ENCODE peak calls at places on chromosomes 5 and 9, in ten cellular contexts. One of them, this sample, is unnamed.

GRCh38 chr5:176775409-176775808 is 35.0 kb upstream of the UNC5A start:
- DNase-seq in lung microvascular endothelial cell: no peak
- DNase-seq in aorta: no peak
- DNase-seq in tibial artery: peak
- DNase-seq in activated CD8-positive, alpha-beta memory T cell treated with anti-CD3 and anti-CD28 coated beads for 24 hours: peak
- DNase-seq in stimulated activated CD4-positive, alpha-beta T cell treated with anti-CD3 and anti-CD28 coated beads, TNF-alpha, amount 100 ng/mL, for 1 hour: no peak
- DNase-seq in HepG2: no peak
- DNase-seq in endothelial cell: no peak
- DNase-seq in activated T-helper 1 cell treated with anti-CD3 and anti-CD28 coated beads, Interleukin-12 subunit alpha, Interleukin-12 subunit beta, Interleukin-2, Interleukin-4 antibody, amounts not matched to agents 30 ng/mL and 10 ng/mL and 1 ng/mL, durations not matched to agents 14 hours and 24 hours and 36 hours: no peak
- DNase-seq in non-pigmented ciliary epithelial cell: no peak
- DNase-seq in this sample: peak

GRCh38 chr5:35921930-35922329 is 16.5 kb downstream of the CAPSL start:
- DNase-seq in activated T-helper 1 cell treated with anti-CD3 and anti-CD28 coated beads, Interleukin-12 subunit alpha, Interleukin-12 subunit beta, Interleukin-2, Interleukin-4 antibody, amounts not matched to agents 30 ng/mL and 10 ng/mL and 1 ng/mL, durations not matched to agents 14 hours and 24 hours and 36 hours: no peak
- DNase-seq in endothelial cell: no peak
- DNase-seq in stimulated activated CD4-positive, alpha-beta T cell treated with anti-CD3 and anti-CD28 coated beads, TNF-alpha, amount 100 ng/mL, for 1 hour: no peak
- DNase-seq in activated CD8-positive, alpha-beta memory T cell treated with anti-CD3 and anti-CD28 coated beads for 24 hours: no peak
- DNase-seq in tibial artery: no peak
- DNase-seq in lung microvascular endothelial cell: no peak
- DNase-seq in HepG2: no peak
- DNase-seq in non-pigmented ciliary epithelial cell: no peak
- DNase-seq in aorta: no peak
- DNase-seq in this sample: no peak

GRCh38 chr5:142295084-142295758 is 29.6 kb downstream of the SPRY4 start:
- DNase-seq in lung microvascular endothelial cell: peak
- DNase-seq in activated T-helper 1 cell treated with anti-CD3 and anti-CD28 coated beads, Interleukin-12 subunit alpha, Interleukin-12 subunit beta, Interleukin-2, Interleukin-4 antibody, amounts not matched to agents 30 ng/mL and 10 ng/mL and 1 ng/mL, durations not matched to agents 14 hours and 24 hours and 36 hours: no peak
- DNase-seq in non-pigmented ciliary epithelial cell: no peak
- DNase-seq in tibial artery: no peak
- DNase-seq in stimulated activated CD4-positive, alpha-beta T cell treated with anti-CD3 and anti-CD28 coated beads, TNF-alpha, amount 100 ng/mL, for 1 hour: no peak
- DNase-seq in HepG2: no peak
- DNase-seq in activated CD8-positive, alpha-beta memory T cell treated with anti-CD3 and anti-CD28 coated beads for 24 hours: no peak
- DNase-seq in endothelial cell: peak
- DNase-seq in aorta: peak
- DNase-seq in this sample: no peak

GRCh38 chr5:113215401-113216060 is 219.3 kb downstream of the TSSK1B start:
- DNase-seq in lung microvascular endothelial cell: no peak
- DNase-seq in aorta: no peak
- DNase-seq in activated CD8-positive, alpha-beta memory T cell treated with anti-CD3 and anti-CD28 coated beads for 24 hours: no peak
- DNase-seq in activated T-helper 1 cell treated with anti-CD3 and anti-CD28 coated beads, Interleukin-12 subunit alpha, Interleukin-12 subunit beta, Interleukin-2, Interleukin-4 antibody, amounts not matched to agents 30 ng/mL and 10 ng/mL and 1 ng/mL, durations not matched to agents 14 hours and 24 hours and 36 hours: no peak
- DNase-seq in endothelial cell: no peak
- DNase-seq in tibial artery: no peak
- DNase-seq in stimulated activated CD4-positive, alpha-beta T cell treated with anti-CD3 and anti-CD28 coated beads, TNF-alpha, amount 100 ng/mL, for 1 hour: no peak
- DNase-seq in HepG2: no peak
- DNase-seq in non-pigmented ciliary epithelial cell: no peak
- DNase-seq in this sample: peak

GRCh38 chr5:53318303-53318702 is 162.1 kb upstream of the FST start:
- DNase-seq in activated CD8-positive, alpha-beta memory T cell treated with anti-CD3 and anti-CD28 coated beads for 24 hours: no peak
- DNase-seq in HepG2: no peak
- DNase-seq in activated T-helper 1 cell treated with anti-CD3 and anti-CD28 coated beads, Interleukin-12 subunit alpha, Interleukin-12 subunit beta, Interleukin-2, Interleukin-4 antibody, amounts not matched to agents 30 ng/mL and 10 ng/mL and 1 ng/mL, durations not matched to agents 14 hours and 24 hours and 36 hours: no peak
- DNase-seq in stimulated activated CD4-positive, alpha-beta T cell treated with anti-CD3 and anti-CD28 coated beads, TNF-alpha, amount 100 ng/mL, for 1 hour: no peak
- DNase-seq in non-pigmented ciliary epithelial cell: no peak
- DNase-seq in endothelial cell: no peak
- DNase-seq in lung microvascular endothelial cell: no peak
- DNase-seq in tibial artery: no peak
- DNase-seq in aorta: no peak
- DNase-seq in this sample: no peak

GRCh38 chr5:80234311-80234948 is 21.4 kb downstream of the SERINC5 start:
- DNase-seq in activated T-helper 1 cell treated with anti-CD3 and anti-CD28 coated beads, Interleukin-12 subunit alpha, Interleukin-12 subunit beta, Interleukin-2, Interleukin-4 antibody, amounts not matched to agents 30 ng/mL and 10 ng/mL and 1 ng/mL, durations not matched to agents 14 hours and 24 hours and 36 hours: no peak
- DNase-seq in aorta: no peak
- DNase-seq in activated CD8-positive, alpha-beta memory T cell treated with anti-CD3 and anti-CD28 coated beads for 24 hours: no peak
- DNase-seq in HepG2: no peak
- DNase-seq in tibial artery: no peak
- DNase-seq in non-pigmented ciliary epithelial cell: no peak
- DNase-seq in stimulated activated CD4-positive, alpha-beta T cell treated with anti-CD3 and anti-CD28 coated beads, TNF-alpha, amount 100 ng/mL, for 1 hour: no peak
- DNase-seq in endothelial cell: no peak
- DNase-seq in lung microvascular endothelial cell: no peak
- DNase-seq in this sample: no peak

GRCh38 chr9:134283111-134283515 is 43.1 kb upstream of the RXRA start:
- DNase-seq in activated T-helper 1 cell treated with anti-CD3 and anti-CD28 coated beads, Interleukin-12 subunit alpha, Interleukin-12 subunit beta, Interleukin-2, Interleukin-4 antibody, amounts not matched to agents 30 ng/mL and 10 ng/mL and 1 ng/mL, durations not matched to agents 14 hours and 24 hours and 36 hours: no peak
- DNase-seq in tibial artery: peak
- DNase-seq in non-pigmented ciliary epithelial cell: no peak
- DNase-seq in aorta: peak
- DNase-seq in HepG2: no peak
- DNase-seq in endothelial cell: no peak
- DNase-seq in stimulated activated CD4-positive, alpha-beta T cell treated with anti-CD3 and anti-CD28 coated beads, TNF-alpha, amount 100 ng/mL, for 1 hour: no peak
- DNase-seq in activated CD8-positive, alpha-beta memory T cell treated with anti-CD3 and anti-CD28 coated beads for 24 hours: no peak
- DNase-seq in lung microvascular endothelial cell: no peak
- DNase-seq in this sample: no peak

GRCh38 chr5:123283537-123283936 is 139.7 kb downstream of the CEP120 start:
- DNase-seq in HepG2: no peak
- DNase-seq in non-pigmented ciliary epithelial cell: no peak
- DNase-seq in activated T-helper 1 cell treated with anti-CD3 and anti-CD28 coated beads, Interleukin-12 subunit alpha, Interleukin-12 subunit beta, Interleukin-2, Interleukin-4 antibody, amounts not matched to agents 30 ng/mL and 10 ng/mL and 1 ng/mL, durations not matched to agents 14 hours and 24 hours and 36 hours: no peak
- DNase-seq in activated CD8-positive, alpha-beta memory T cell treated with anti-CD3 and anti-CD28 coated beads for 24 hours: no peak
- DNase-seq in stimulated activated CD4-positive, alpha-beta T cell treated with anti-CD3 and anti-CD28 coated beads, TNF-alpha, amount 100 ng/mL, for 1 hour: no peak
- DNase-seq in aorta: no peak
- DNase-seq in endothelial cell: no peak
- DNase-seq in lung microvascular endothelial cell: no peak
- DNase-seq in tibial artery: no peak
- DNase-seq in this sample: no peak

GRCh38 chr9:132372177-132373095 is 17.6 kb upstream of the SETX start:
- DNase-seq in HepG2: no peak
- DNase-seq in activated T-helper 1 cell treated with anti-CD3 and anti-CD28 coated beads, Interleukin-12 subunit alpha, Interleukin-12 subunit beta, Interleukin-2, Interleukin-4 antibody, amounts not matched to agents 30 ng/mL and 10 ng/mL and 1 ng/mL, durations not matched to agents 14 hours and 24 hours and 36 hours: no peak
- DNase-seq in tibial artery: peak
- DNase-seq in activated CD8-positive, alpha-beta memory T cell treated with anti-CD3 and anti-CD28 coated beads for 24 hours: no peak
- DNase-seq in stimulated activated CD4-positive, alpha-beta T cell treated with anti-CD3 and anti-CD28 coated beads, TNF-alpha, amount 100 ng/mL, for 1 hour: no peak
- DNase-seq in non-pigmented ciliary epithelial cell: no peak
- DNase-seq in endothelial cell: peak
- DNase-seq in aorta: peak
- DNase-seq in lung microvascular endothelial cell: peak
- DNase-seq in this sample: no peak

GRCh38 chr5:87268126-87268969 is 665 bp downstream of the RASA1 start:
- DNase-seq in activated T-helper 1 cell treated with anti-CD3 and anti-CD28 coated beads, Interleukin-12 subunit alpha, Interleukin-12 subunit beta, Interleukin-2, Interleukin-4 antibody, amounts not matched to agents 30 ng/mL and 10 ng/mL and 1 ng/mL, durations not matched to agents 14 hours and 24 hours and 36 hours: peak
- DNase-seq in activated CD8-positive, alpha-beta memory T cell treated with anti-CD3 and anti-CD28 coated beads for 24 hours: peak
- DNase-seq in tibial artery: peak
- DNase-seq in lung microvascular endothelial cell: peak
- DNase-seq in non-pigmented ciliary epithelial cell: no peak
- DNase-seq in endothelial cell: peak
- DNase-seq in stimulated activated CD4-positive, alpha-beta T cell treated with anti-CD3 and anti-CD28 coated beads, TNF-alpha, amount 100 ng/mL, for 1 hour: peak
- DNase-seq in HepG2: peak
- DNase-seq in aorta: peak
- DNase-seq in this sample: no peak

GRCh38 chr9:127931092-127931881 is 710 bp upstream of the PIP5KL1 start:
- DNase-seq in activated T-helper 1 cell treated with anti-CD3 and anti-CD28 coated beads, Interleukin-12 subunit alpha, Interleukin-12 subunit beta, Interleukin-2, Interleukin-4 antibody, amounts not matched to agents 30 ng/mL and 10 ng/mL and 1 ng/mL, durations not matched to agents 14 hours and 24 hours and 36 hours: no peak
- DNase-seq in lung microvascular endothelial cell: peak
- DNase-seq in activated CD8-positive, alpha-beta memory T cell treated with anti-CD3 and anti-CD28 coated beads for 24 hours: no peak
- DNase-seq in non-pigmented ciliary epithelial cell: no peak
- DNase-seq in stimulated activated CD4-positive, alpha-beta T cell treated with anti-CD3 and anti-CD28 coated beads, TNF-alpha, amount 100 ng/mL, for 1 hour: no peak
- DNase-seq in aorta: peak
- DNase-seq in endothelial cell: no peak
- DNase-seq in tibial artery: no peak
- DNase-seq in HepG2: peak
- DNase-seq in this sample: no peak

GRCh38 chr9:91577540-91577939 is 153.9 kb upstream of the NFIL3 start:
- DNase-seq in endothelial cell: no peak
- DNase-seq in tibial artery: no peak
- DNase-seq in HepG2: no peak
- DNase-seq in activated CD8-positive, alpha-beta memory T cell treated with anti-CD3 and anti-CD28 coated beads for 24 hours: no peak
- DNase-seq in activated T-helper 1 cell treated with anti-CD3 and anti-CD28 coated beads, Interleukin-12 subunit alpha, Interleukin-12 subunit beta, Interleukin-2, Interleukin-4 antibody, amounts not matched to agents 30 ng/mL and 10 ng/mL and 1 ng/mL, durations not matched to agents 14 hours and 24 hours and 36 hours: no peak
- DNase-seq in non-pigmented ciliary epithelial cell: no peak
- DNase-seq in lung microvascular endothelial cell: no peak
- DNase-seq in aorta: no peak
- DNase-seq in stimulated activated CD4-positive, alpha-beta T cell treated with anti-CD3 and anti-CD28 coated beads, TNF-alpha, amount 100 ng/mL, for 1 hour: no peak
- DNase-seq in this sample: no peak

GRCh38 chr9:105681313-105681712 is 13.0 kb upstream of the TMEM38B start:
- DNase-seq in non-pigmented ciliary epithelial cell: no peak
- DNase-seq in aorta: no peak
- DNase-seq in endothelial cell: no peak
- DNase-seq in HepG2: no peak
- DNase-seq in lung microvascular endothelial cell: no peak
- DNase-seq in tibial artery: no peak
- DNase-seq in activated T-helper 1 cell treated with anti-CD3 and anti-CD28 coated beads, Interleukin-12 subunit alpha, Interleukin-12 subunit beta, Interleukin-2, Interleukin-4 antibody, amounts not matched to agents 30 ng/mL and 10 ng/mL and 1 ng/mL, durations not matched to agents 14 hours and 24 hours and 36 hours: no peak
- DNase-seq in activated CD8-positive, alpha-beta memory T cell treated with anti-CD3 and anti-CD28 coated beads for 24 hours: no peak
- DNase-seq in stimulated activated CD4-positive, alpha-beta T cell treated with anti-CD3 and anti-CD28 coated beads, TNF-alpha, amount 100 ng/mL, for 1 hour: no peak
- DNase-seq in this sample: no peak

GRCh38 chr9:121277026-121277425 is 9.1 kb downstream of the GSN start:
- DNase-seq in aorta: no peak
- DNase-seq in non-pigmented ciliary epithelial cell: no peak
- DNase-seq in endothelial cell: no peak
- DNase-seq in stimulated activated CD4-positive, alpha-beta T cell treated with anti-CD3 and anti-CD28 coated beads, TNF-alpha, amount 100 ng/mL, for 1 hour: no peak
- DNase-seq in activated T-helper 1 cell treated with anti-CD3 and anti-CD28 coated beads, Interleukin-12 subunit alpha, Interleukin-12 subunit beta, Interleukin-2, Interleukin-4 antibody, amounts not matched to agents 30 ng/mL and 10 ng/mL and 1 ng/mL, durations not matched to agents 14 hours and 24 hours and 36 hours: no peak
- DNase-seq in HepG2: no peak
- DNase-seq in tibial artery: no peak
- DNase-seq in lung microvascular endothelial cell: no peak
- DNase-seq in activated CD8-positive, alpha-beta memory T cell treated with anti-CD3 and anti-CD28 coated beads for 24 hours: no peak
- DNase-seq in this sample: no peak

GRCh38 chr5:10842823-10843222 is 81.8 kb upstream of the DAP start:
- DNase-seq in stimulated activated CD4-positive, alpha-beta T cell treated with anti-CD3 and anti-CD28 coated beads, TNF-alpha, amount 100 ng/mL, for 1 hour: no peak
- DNase-seq in aorta: no peak
- DNase-seq in HepG2: no peak
- DNase-seq in tibial artery: no peak
- DNase-seq in activated T-helper 1 cell treated with anti-CD3 and anti-CD28 coated beads, Interleukin-12 subunit alpha, Interleukin-12 subunit beta, Interleukin-2, Interleukin-4 antibody, amounts not matched to agents 30 ng/mL and 10 ng/mL and 1 ng/mL, durations not matched to agents 14 hours and 24 hours and 36 hours: no peak
- DNase-seq in lung microvascular endothelial cell: no peak
- DNase-seq in activated CD8-positive, alpha-beta memory T cell treated with anti-CD3 and anti-CD28 coated beads for 24 hours: no peak
- DNase-seq in endothelial cell: no peak
- DNase-seq in non-pigmented ciliary epithelial cell: no peak
- DNase-seq in this sample: no peak

This sample was measured in vagina.